ENCODE peak calls at places on chromosomes 1 and 21, in four cellular contexts. One of them, this sample, is unnamed.

GRCh38 chr1:178161516-178161915 is 67.6 kb downstream of the RASAL2 start:
- DNase-seq in uterus: no peak
- DNase-seq in PC-3: no peak
- DNase-seq in HCT116: no peak
- DNase-seq in this sample: no peak

GRCh38 chr1:118744420-118744819 is 243.7 kb downstream of the TBX15 start:
- DNase-seq in PC-3: no peak
- DNase-seq in HCT116: no peak
- DNase-seq in uterus: no peak
- DNase-seq in this sample: no peak

GRCh38 chr1:85546748-85547147 is 33.8 kb upstream of the CCN1 start:
- DNase-seq in uterus: no peak
- DNase-seq in HCT116: no peak
- DNase-seq in PC-3: no peak
- DNase-seq in this sample: no peak

GRCh38 chr1:82775402-82776000 is 974.8 kb downstream of the ADGRL2 start:
- DNase-seq in HCT116: peak; percentile 6
- DNase-seq in PC-3: peak; percentile 85
- DNase-seq in uterus: no peak
- DNase-seq in this sample: no peak

GRCh38 chr1:74964508-74964907 is 169.7 kb upstream of the LHX8 start:
- DNase-seq in PC-3: peak; percentile 3
- DNase-seq in HCT116: no peak
- DNase-seq in uterus: no peak
- DNase-seq in this sample: peak; percentile 18

GRCh38 chr1:47436979-47437517 is 796 bp upstream of the FOXD2 start:
- DNase-seq in HCT116: no peak
- DNase-seq in PC-3: peak; percentile 24
- DNase-seq in uterus: no peak
- DNase-seq in this sample: no peak

GRCh38 chr1:220338759-220339158 is 66.5 kb upstream of the RAB3GAP2 start:
- DNase-seq in PC-3: no peak
- DNase-seq in uterus: no peak
- DNase-seq in HCT116: no peak
- DNase-seq in this sample: no peak

GRCh38 chr1:160662888-160663287 is 16.0 kb upstream of the SLAMF1 start:
- DNase-seq in uterus: no peak
- DNase-seq in HCT116: no peak
- DNase-seq in PC-3: no peak
- DNase-seq in this sample: no peak

GRCh38 chr1:1539310-1540014 is 962 bp downstream of the TMEM240 start:
- DNase-seq in PC-3: no peak
- DNase-seq in HCT116: no peak
- DNase-seq in uterus: peak; percentile 54
- DNase-seq in this sample: no peak

GRCh38 chr21:44353200-44353970 is at the start of gene TRPM2:
- DNase-seq in HCT116: no peak
- DNase-seq in uterus: no peak
- DNase-seq in PC-3: no peak
- DNase-seq in this sample: peak; percentile 70

GRCh38 chr1:198650506-198650905 is 11.7 kb downstream of the PTPRC start:
- DNase-seq in HCT116: no peak
- DNase-seq in PC-3: no peak
- DNase-seq in uterus: no peak
- DNase-seq in this sample: no peak

GRCh38 chr1:243642936-243643335 is 207.1 kb downstream of the AKT3 start:
- DNase-seq in HCT116: no peak
- DNase-seq in uterus: no peak
- DNase-seq in PC-3: no peak
- DNase-seq in this sample: no peak

GRCh38 chr1:227234998-227235405 is 83.3 kb downstream of the CDC42BPA start:
- DNase-seq in PC-3: peak; percentile 95
- DNase-seq in HCT116: peak; percentile 63
- DNase-seq in uterus: no peak
- DNase-seq in this sample: no peak

GRCh38 chr1:157357111-157357510 is 195.2 kb downstream of the FCRL5 start:
- DNase-seq in uterus: no peak
- DNase-seq in HCT116: no peak
- DNase-seq in PC-3: no peak
- DNase-seq in this sample: no peak

GRCh38 chr1:237205400-237206064 is 163.5 kb downstream of the RYR2 start:
- DNase-seq in uterus: peak; percentile 65
- DNase-seq in HCT116: no peak
- DNase-seq in PC-3: no peak
- DNase-seq in this sample: peak; percentile 80

GRCh38 chr1:172537827-172538391 is 5.0 kb downstream of the SUCO start:
- DNase-seq in uterus: no peak
- DNase-seq in PC-3: no peak
- DNase-seq in HCT116: no peak
- DNase-seq in this sample: no peak

GRCh38 chr1:7705048-7705907 is 65.8 kb upstream of the VAMP3 start:
- DNase-seq in PC-3: no peak
- DNase-seq in HCT116: no peak
- DNase-seq in uterus: peak; percentile 46
- DNase-seq in this sample: no peak

GRCh38 chr1:152035406-152036315 is 1.1 kb downstream of the S100A11 start:
- DNase-seq in PC-3: peak; percentile 60
- DNase-seq in HCT116: no peak
- DNase-seq in uterus: peak; percentile 29
- DNase-seq in this sample: no peak

GRCh38 chr1:182601416-182601786 is 2.8 kb downstream of the RGS16 start:
- DNase-seq in uterus: peak; percentile 75
- DNase-seq in HCT116: peak; percentile 69
- DNase-seq in PC-3: peak; percentile 68
- DNase-seq in this sample: peak; percentile 64

GRCh38 chr21:44013380-44014088 is 1.4 kb downstream of the TRAPPC10 start:
- DNase-seq in HCT116: no peak
- DNase-seq in PC-3: peak; percentile 25
- DNase-seq in uterus: no peak
- DNase-seq in this sample: no peak

GRCh38 chr1:209755926-209756607 is at the start of gene TRAF3IP3:
- DNase-seq in PC-3: no peak
- DNase-seq in HCT116: no peak
- DNase-seq in uterus: no peak
- DNase-seq in this sample: peak; percentile 50

GRCh38 chr1:204697893-204698292 is 12.4 kb upstream of the LRRN2 start:
- DNase-seq in HCT116: no peak
- DNase-seq in uterus: no peak
- DNase-seq in PC-3: no peak
- DNase-seq in this sample: no peak
- H3K27me3 ChIP-seq in HCT116: no peaks in the 10 kb centered on the region
- H3K27me3 ChIP-seq in uterus: no peaks in the 10 kb centered on the region
- H3K27me3 ChIP-seq in PC-3: no peaks in the 10 kb centered on the region
- H3K27me3 ChIP-seq in this sample: no peaks in the 10 kb centered on the region

GRCh38 chr1:10672376-10673050 is 123.9 kb downstream of the CASZ1 start:
- DNase-seq in uterus: no peak
- DNase-seq in HCT116: no peak
- DNase-seq in PC-3: no peak
- DNase-seq in this sample: no peak

GRCh38 chr1:10671551-10672375 is 124.7 kb downstream of the CASZ1 start:
- DNase-seq in HCT116: no peak
- DNase-seq in uterus: no peak
- DNase-seq in PC-3: no peak
- DNase-seq in this sample: no peak

GRCh38 chr1:10669570-10669969 is 126.9 kb downstream of the CASZ1 start:
- DNase-seq in uterus: no peak
- DNase-seq in HCT116: no peak
- DNase-seq in PC-3: no peak
- DNase-seq in this sample: no peak

GRCh38 chr1:10670190-10670589 is 126.3 kb downstream of the CASZ1 start:
- DNase-seq in uterus: no peak
- DNase-seq in HCT116: no peak
- DNase-seq in PC-3: no peak
- DNase-seq in this sample: no peak

DNA sequence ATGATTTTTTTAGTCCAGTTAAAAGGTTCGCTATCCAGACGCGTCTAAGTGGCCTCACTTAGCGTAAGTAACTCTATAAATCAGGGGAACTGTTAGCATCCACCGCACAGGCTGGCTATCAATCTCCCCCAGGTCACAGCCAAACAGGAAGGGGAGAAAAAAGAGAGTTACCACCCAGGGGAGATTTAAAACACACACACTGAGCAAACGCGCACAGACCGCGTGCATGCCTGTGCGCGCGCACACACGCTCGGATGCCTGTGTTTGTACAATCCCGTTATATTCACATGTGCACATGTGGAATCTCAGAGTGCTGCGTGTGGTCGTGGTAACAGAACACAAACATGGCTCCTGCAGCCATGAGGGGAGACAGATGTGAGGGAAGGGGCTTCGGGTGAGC is 125.4 kb downstream of the CASZ1 start:
- DNase-seq in HCT116: no peak
- DNase-seq in uterus: no peak
- DNase-seq in PC-3: no peak
- DNase-seq in this sample: no peak
- H3K27ac ChIP-seq in HCT116: no peak overlapping the region
- H3K27ac ChIP-seq in uterus: peak overlapping the region; percentile 41
- H3K27ac ChIP-seq in PC-3: no peak overlapping the region
- H3K27ac ChIP-seq in this sample: peak overlapping the region; percentile 92

DNA sequence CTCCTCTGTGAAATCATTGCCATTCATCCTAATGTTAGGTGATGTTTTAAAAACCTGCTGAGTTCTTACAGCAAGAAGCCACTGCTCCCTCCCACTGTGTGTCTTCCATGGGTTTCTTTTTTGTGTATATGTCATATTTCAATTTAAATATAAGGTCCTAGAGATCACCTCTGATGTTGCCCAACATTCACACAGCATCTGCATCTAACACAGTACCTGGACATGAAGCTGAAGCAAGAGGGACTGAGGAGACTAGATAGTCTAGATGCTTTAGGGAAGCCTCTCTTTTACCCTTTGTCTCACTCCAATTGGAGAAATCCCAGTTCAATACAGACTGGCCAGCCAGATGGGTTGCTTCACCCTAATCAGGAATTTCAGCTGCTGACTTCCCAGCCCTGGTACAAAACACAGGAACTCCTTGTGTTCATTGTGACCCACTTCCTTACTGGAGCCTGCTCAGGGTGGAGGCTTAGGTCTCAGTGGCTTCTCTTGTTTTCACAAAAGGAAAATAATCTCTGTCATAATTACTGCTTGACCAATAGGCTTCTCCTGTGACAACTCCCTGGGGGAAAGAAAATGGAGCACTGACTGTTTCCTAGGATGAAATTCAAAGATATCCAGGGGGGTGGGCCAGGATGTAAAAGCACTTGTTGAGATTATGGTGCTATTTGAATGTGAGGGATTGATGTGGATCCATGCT is 17.3 kb downstream of the BTG2 start:
- DNase-seq in HCT116: no peak
- DNase-seq in uterus: no peak
- DNase-seq in PC-3: no peak
- DNase-seq in this sample: peak; percentile 58
- H3K27me3 ChIP-seq in HCT116: peaks cover 17% of the 10 kb centered on the region
- H3K27me3 ChIP-seq in uterus: no peaks in the 10 kb centered on the region
- H3K27me3 ChIP-seq in PC-3: peaks cover 28% of the 10 kb centered on the region
- H3K27me3 ChIP-seq in this sample: no peaks in the 10 kb centered on the region

GRCh38 chr1:116494745-116495144 is 76.1 kb downstream of the CD58 start:
- DNase-seq in PC-3: no peak
- DNase-seq in HCT116: no peak
- DNase-seq in uterus: no peak
- DNase-seq in this sample: no peak
- H3K27ac ChIP-seq in PC-3: no peak overlapping the region
- H3K27ac ChIP-seq in HCT116: no peak overlapping the region
- H3K27ac ChIP-seq in uterus: no peak overlapping the region
- H3K27ac ChIP-seq in this sample: no peak overlapping the region

GRCh38 chr1:206829282-206829681 is 36.1 kb upstream of the IL20 start:
- DNase-seq in uterus: no peak
- DNase-seq in PC-3: no peak
- DNase-seq in HCT116: no peak
- DNase-seq in this sample: no peak

GRCh38 chr1:206831605-206832004 is 33.8 kb upstream of the IL20 start:
- DNase-seq in PC-3: no peak
- DNase-seq in uterus: no peak
- DNase-seq in HCT116: no peak
- DNase-seq in this sample: no peak

GRCh38 chr1:206828765-206829164 is 36.7 kb upstream of the IL20 start:
- DNase-seq in PC-3: no peak
- DNase-seq in uterus: no peak
- DNase-seq in HCT116: no peak
- DNase-seq in this sample: no peak

GRCh38 chr1:206828061-206828460 is 37.4 kb upstream of the IL20 start:
- DNase-seq in HCT116: no peak
- DNase-seq in uterus: no peak
- DNase-seq in PC-3: no peak
- DNase-seq in this sample: no peak

DNA sequence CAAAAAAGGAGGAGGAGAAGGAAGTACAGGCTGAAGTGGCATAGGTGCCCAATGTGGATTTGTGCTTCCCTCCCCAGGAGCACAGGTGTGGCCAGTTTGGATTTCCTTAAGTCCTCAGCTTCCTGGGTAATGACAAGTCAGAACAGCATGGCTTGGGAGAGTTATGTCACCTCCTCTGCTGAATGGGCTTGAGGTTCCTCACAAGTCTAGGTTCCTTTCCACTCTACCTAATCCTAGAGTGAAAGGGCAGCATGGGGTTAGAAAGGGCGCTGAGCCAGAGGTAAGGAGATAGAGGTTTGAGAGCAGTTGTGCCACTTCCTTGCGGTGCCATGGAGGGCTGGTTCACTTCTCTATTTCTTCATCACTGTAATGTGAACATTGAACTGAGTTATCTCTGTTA is 35.5 kb upstream of the IL20 start:
- DNase-seq in uterus: no peak
- DNase-seq in HCT116: no peak
- DNase-seq in PC-3: no peak
- DNase-seq in this sample: no peak
- H3K27me3 ChIP-seq in uterus: no peaks in the 10 kb centered on the region
- H3K27me3 ChIP-seq in HCT116: peaks cover 17% of the 10 kb centered on the region
- H3K27me3 ChIP-seq in PC-3: peaks cover 40% of the 10 kb centered on the region
- H3K27me3 ChIP-seq in this sample: no peaks in the 10 kb centered on the region

GRCh38 chr1:94234615-94235014 is 2.8 kb downstream of the ARHGAP29 start:
- DNase-seq in uterus: no peak
- DNase-seq in PC-3: no peak
- DNase-seq in HCT116: no peak
- DNase-seq in this sample: no peak
- H3K27ac ChIP-seq in uterus: no peak overlapping the region
- H3K27ac ChIP-seq in PC-3: peak overlapping the region; percentile 77
- H3K27ac ChIP-seq in HCT116: peak overlapping the region; percentile 94
- H3K27ac ChIP-seq in this sample: peak overlapping the region; percentile 27

DNA sequence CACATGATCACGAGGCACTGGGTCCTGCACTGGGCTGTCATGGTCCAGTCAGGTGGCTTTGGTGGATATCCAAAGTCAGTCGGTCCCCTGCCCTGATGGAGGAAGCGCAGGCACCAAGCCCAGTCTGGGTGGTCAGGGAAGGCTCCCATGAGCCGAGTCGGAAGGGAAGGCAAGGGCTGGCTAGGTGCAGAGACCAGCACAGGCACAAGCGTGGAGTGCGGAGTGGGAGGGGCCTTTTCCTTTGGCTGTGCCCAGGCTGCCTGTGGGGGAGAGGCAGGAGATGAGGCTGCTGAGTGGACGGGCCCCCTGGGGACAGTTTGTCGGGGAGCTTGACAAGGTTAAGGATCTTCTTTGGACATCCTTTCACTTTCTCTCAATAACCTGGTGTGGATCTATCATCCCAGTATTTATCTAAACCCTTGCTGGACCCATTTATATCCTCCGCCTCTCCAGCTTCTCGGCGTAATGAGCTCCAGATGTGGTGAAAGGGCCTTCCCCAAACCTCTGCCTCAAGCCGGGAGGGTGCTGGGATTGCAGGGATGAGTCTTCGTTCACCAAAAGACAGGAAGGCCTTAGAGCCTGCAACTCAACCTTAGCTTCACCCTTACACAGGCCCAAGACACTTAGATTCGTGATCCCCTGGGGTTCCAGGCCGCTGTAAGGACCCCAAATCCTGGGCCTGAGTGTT is 42.9 kb downstream of the EPHB2 start:
- DNase-seq in HCT116: no peak
- DNase-seq in uterus: peak; percentile 36
- DNase-seq in PC-3: no peak
- DNase-seq in this sample: no peak
- H3K27me3 ChIP-seq in HCT116: no peaks in the 10 kb centered on the region
- H3K27me3 ChIP-seq in uterus: no peaks in the 10 kb centered on the region
- H3K27me3 ChIP-seq in PC-3: no peaks in the 10 kb centered on the region
- H3K27me3 ChIP-seq in this sample: no peaks in the 10 kb centered on the region